ENCODE peak calls at places on chromosomes 7 and 10, in nine cellular contexts. Q is lower lobe of right lung, V is H9, M is cardiac muscle cell, A is mammary epithelial cell, F is stomach, S is transverse colon, O is astrocyte, X is heart left ventricle. P is an unnamed sample.

GRCh38 chr7:75534727-75535307 is 42.7 kb downstream of the SPDYE5 start:
- DNase-seq in V (no peak), X (no peak), A (no peak), S (no peak), F (no peak), O (peak; percentile 84), M (peak; percentile 43), Q (no peak), P (no peak)

GRCh38 chr7:146176790-146177189 is 60.2 kb downstream of the CNTNAP2 start:
- DNase-seq in S (no peak), V (no peak), F (no peak), X (no peak), A (no peak), Q (no peak), O (no peak), M (no peak), P (no peak)

GRCh38 chr10:79049931-79050895 is 18.6 kb upstream of the ZMIZ1 start:
- DNase-seq in S (no peak), M (no peak), O (peak; percentile 22), F (no peak), V (no peak), X (no peak), Q (peak; percentile 35), A (no peak), P (peak; percentile 26)

GRCh38 chr7:88689821-88690220 is 69.7 kb upstream of the ZNF804B start:
- DNase-seq in O (no peak), M (no peak), A (no peak), X (no peak), V (no peak), Q (no peak), F (no peak), S (no peak), P (no peak)

GRCh38 chr7:16416289-16417282 is 4.8 kb downstream of the CRPPA start:
- DNase-seq in Q (no peak), O (peak; percentile 83), X (no peak), M (peak; percentile 56), V (no peak), A (peak; percentile 80), F (no peak), S (no peak), P (no peak)

GRCh38 chr7:120505770-120506169 is 232.8 kb downstream of the KCND2 start:
- DNase-seq in S (no peak), O (no peak), Q (no peak), V (no peak), F (no peak), X (no peak), A (no peak), M (no peak), P (no peak)

GRCh38 chr10:4397337-4397736 is 428.7 kb upstream of the AKR1E2 start:
- DNase-seq in X (no peak), A (no peak), O (no peak), F (no peak), M (no peak), V (no peak), S (no peak), Q (no peak), P (no peak)

GRCh38 chr7:152424348-152425108 is 11.3 kb downstream of the KMT2C start:
- DNase-seq in M (no peak), Q (no peak), S (no peak), X (no peak), A (peak; percentile 56), O (peak; percentile 62), F (no peak), V (no peak), P (no peak)

GRCh38 chr10:132111121-132111731 is 45.5 kb downstream of the JAKMIP3 start:
- DNase-seq in S (no peak), F (peak; percentile 18), A (no peak), O (no peak), X (peak; percentile 3), V (no peak), Q (peak; percentile 35), M (no peak), P (no peak)

GRCh38 chr7:47474937-47475879 is 106.7 kb downstream of the TNS3 start:
- DNase-seq in O (peak; percentile 97), M (peak; percentile 95), X (peak; percentile 86), A (peak; percentile 95), S (peak; percentile 93), Q (peak; percentile 95), F (peak; percentile 94), V (peak; percentile 93), P (no peak)

GRCh38 chr7:45647426-45647825 is 73.3 kb downstream of the ADCY1 start:
- DNase-seq in V (no peak), Q (no peak), A (no peak), M (no peak), O (no peak), S (no peak), X (no peak), F (no peak), P (no peak)

GRCh38 chr7:157429001-157429679 is 92.3 kb downstream of the DNAJB6 start:
- DNase-seq in A (no peak), O (no peak), X (no peak), V (no peak), F (no peak), S (no peak), M (no peak), Q (peak; percentile 24), P (no peak)

GRCh38 chr10:34648507-34648906 is 166.6 kb downstream of the PARD3 start:
- DNase-seq in Q (no peak), S (no peak), M (no peak), F (no peak), O (no peak), X (no peak), A (no peak), V (no peak), P (no peak)

GRCh38 chr7:42642699-42643098 is 269.2 kb downstream of the C7orf25 start:
- DNase-seq in A (no peak), V (no peak), X (no peak), F (no peak), M (no peak), Q (no peak), O (no peak), S (no peak), P (no peak)

GRCh38 chr7:75624134-75624832 is 114.5 kb downstream of the HIP1 start:
- DNase-seq in Q (peak; percentile 87), X (peak; percentile 38), F (peak; percentile 42), A (no peak), S (peak; percentile 34), O (peak; percentile 26), V (no peak), M (peak; percentile 95), P (peak; percentile 64)

GRCh38 chr7:114310344-114311118 is 104.1 kb upstream of the FOXP2 start:
- DNase-seq in X (no peak), O (no peak), A (no peak), S (no peak), Q (no peak), V (no peak), M (no peak), F (no peak), P (no peak)

GRCh38 chr10:13206546-13207443 is 27.4 kb downstream of the UCMA start:
- DNase-seq in S (no peak), A (no peak), F (no peak), Q (no peak), X (no peak), O (peak; percentile 24), M (peak; percentile 73), V (no peak), P (peak; percentile 23)
- TF ChIP-seq CTCF in S (peak; percentile 42), A (peak; percentile 50), F (peak; percentile 25), Q (peak; percentile 46), X (peak; percentile 30), O (peak; percentile 62), M (peak; percentile 65), V (peak; percentile 74), P (peak; percentile 61)

DNA sequence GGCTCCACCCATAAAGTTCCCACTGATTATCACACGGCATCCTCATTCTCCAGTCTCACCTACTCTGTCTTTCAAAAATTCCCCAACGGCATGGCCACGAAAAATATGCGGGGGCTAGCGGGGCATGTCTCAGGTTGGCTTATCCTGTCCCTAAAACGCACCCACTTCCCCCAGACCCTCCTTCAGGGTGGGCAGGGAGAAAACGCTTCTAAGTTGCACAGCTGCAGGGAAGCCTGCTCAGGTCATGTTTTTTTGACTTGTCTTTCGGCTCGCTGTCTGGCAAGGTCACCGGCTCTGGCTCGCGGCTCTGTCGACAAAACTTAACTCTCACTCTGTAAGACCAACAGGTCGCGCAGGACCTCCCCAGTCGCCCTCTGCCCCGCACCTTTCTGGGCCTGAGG is 3.8 kb downstream of the CDK6 start:
- DNase-seq in S (no peak), Q (no peak), X (no peak), A (peak; percentile 55), M (no peak), O (no peak), F (no peak), V (no peak), P (no peak)
- H3K4me1 ChIP-seq in S (peaks cover 13% of the 10 kb centered on the region), Q (peaks cover 27% of the 10 kb centered on the region), X (peaks cover 33% of the 10 kb centered on the region), A (peaks cover 36% of the 10 kb centered on the region), M (peaks cover 36% of the 10 kb centered on the region), O (peaks cover 18% of the 10 kb centered on the region), F (peaks cover 63% of the 10 kb centered on the region), V (peaks cover 4% of the 10 kb centered on the region), P (peaks cover 5% of the 10 kb centered on the region)

DNA sequence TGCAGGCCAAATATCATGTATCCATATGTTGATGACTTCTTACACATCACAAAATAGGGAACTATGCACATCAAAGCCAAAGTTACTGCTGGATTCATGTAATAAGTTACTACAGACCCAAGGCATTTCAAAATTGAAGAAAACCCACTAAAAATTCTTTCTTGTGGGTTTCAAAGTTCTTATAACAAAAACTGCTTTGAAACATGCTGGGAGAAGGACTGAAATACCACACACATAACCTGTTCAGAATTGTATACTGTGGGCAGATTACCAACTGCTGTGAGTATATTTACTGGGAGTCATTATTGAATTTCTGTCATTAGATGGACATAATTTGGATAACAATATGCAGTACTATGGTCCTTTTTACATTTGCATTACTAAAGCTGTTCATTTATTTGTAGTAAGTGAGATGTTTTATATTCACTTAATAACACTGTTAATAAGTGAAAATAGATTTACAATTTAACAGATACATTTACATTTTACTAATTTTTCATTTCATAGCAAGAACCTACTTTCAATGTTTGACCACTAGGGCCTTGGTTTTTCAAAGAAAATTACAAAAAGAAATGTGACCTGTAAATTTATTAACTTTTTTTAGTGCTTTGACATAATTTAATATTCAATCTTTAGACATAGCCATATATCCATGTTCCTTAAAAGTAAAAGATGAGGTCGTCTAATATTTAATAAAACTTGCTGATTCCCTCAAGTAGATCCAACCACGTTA is 132.6 kb downstream of the MAGI2 start:
- DNase-seq in X (no peak), V (no peak), A (no peak), F (no peak), M (no peak), O (peak; percentile 23), Q (no peak), S (no peak), P (no peak)
- TF ChIP-seq CTCF in X (peak; percentile 24), V (no peak), A (no peak), F (no peak), M (no peak), O (no peak), Q (no peak), S (no peak), P (no peak)

DNA sequence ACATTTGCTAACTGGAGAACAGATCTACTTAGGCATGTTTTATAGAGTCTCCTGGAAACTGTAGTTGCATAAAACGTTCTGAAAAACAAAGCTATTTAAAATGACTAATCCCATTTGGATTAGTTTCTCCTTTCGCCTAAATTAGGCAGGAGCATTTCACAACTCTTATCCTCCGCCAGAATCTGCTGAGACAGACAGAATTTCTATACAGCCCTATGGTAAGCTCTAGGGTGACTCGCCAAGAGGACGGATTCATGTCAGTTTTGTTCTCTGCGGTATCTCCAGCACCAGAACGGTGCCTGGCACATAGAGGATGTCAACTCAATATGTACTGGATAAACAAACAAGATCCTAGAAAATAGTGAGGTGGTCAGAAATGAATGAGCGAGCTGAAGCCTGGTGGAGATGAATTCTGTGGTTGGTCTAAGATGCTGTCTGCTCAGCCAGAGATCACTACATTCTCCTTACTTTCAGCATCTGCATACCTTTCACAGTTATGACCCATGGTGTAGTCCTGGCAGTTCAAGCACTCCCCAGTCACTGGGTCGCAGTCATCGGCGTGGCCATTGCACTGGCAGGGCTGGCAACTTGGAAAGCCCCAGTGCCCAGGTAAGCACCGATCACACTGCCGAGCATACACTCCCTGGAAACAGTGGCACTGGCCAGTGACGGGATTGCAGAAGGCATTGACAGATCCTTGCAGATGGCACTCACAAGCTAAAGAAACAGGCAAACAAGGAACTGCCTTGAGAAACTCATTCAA is 44.0 kb downstream of the LAMB1 start:
- DNase-seq in X (no peak), F (no peak), A (peak; percentile 87), O (peak; percentile 79), M (peak; percentile 90), V (no peak), Q (no peak), S (no peak), P (peak; percentile 87)
- H3K4me1 ChIP-seq in X (peaks cover 18% of the 10 kb centered on the region), F (peaks cover 27% of the 10 kb centered on the region), A (peaks cover 3% of the 10 kb centered on the region), O (peaks cover 13% of the 10 kb centered on the region), M (peaks cover 1% of the 10 kb centered on the region), V (peaks cover 12% of the 10 kb centered on the region), Q (peaks cover 12% of the 10 kb centered on the region), S (peaks cover 11% of the 10 kb centered on the region), P (peaks cover 29% of the 10 kb centered on the region)